ENCODE peak calls at places on chromosomes 2 and 18, in five cellular contexts. M is T-helper 9 cell; F is stimulated activated CD4-positive, alpha-beta T cell treated with anti-CD3 and anti-CD28 coated beads, TNF-alpha, amount 100 ng/mL, for 1 hour; L is iris pigment epithelial cell; V is tibial artery. D is an unnamed sample.
A peak's percentile ranks its signal among the peaks of the same experiment; 100 is the strongest.

GRCh38 chr2:172106128-172106961 is 3.6 kb upstream of the DLX2 start:
- DNase-seq in M (no peak), F (no peak), L (no peak), V (no peak), D (peak; percentile 79)

GRCh38 chr2:68764781-68765385 is 30.3 kb downstream of the ARHGAP25 start:
- DNase-seq in M (no peak), F (no peak), L (peak; percentile 32), V (no peak), D (no peak)

GRCh38 chr2:232146294-232146693 is 184.8 kb downstream of the DIS3L2 start:
- DNase-seq in M (no peak), F (no peak), L (peak; percentile 47), V (no peak), D (peak; percentile 60)

GRCh38 chr2:174972924-174973323 is 32.3 kb downstream of the CHN1 start:
- DNase-seq in M (no peak), F (no peak), L (peak; percentile 83), V (no peak), D (peak; percentile 84)

GRCh38 chr18:47968006-47968676 is 37.7 kb upstream of the SMAD2 start:
- DNase-seq in M (no peak), F (no peak), L (peak; percentile 43), V (no peak), D (peak; percentile 80)

GRCh38 chr18:21452381-21452780 is 148.1 kb downstream of the ESCO1 start:
- DNase-seq in M (no peak), F (no peak), L (no peak), V (no peak), D (no peak)

GRCh38 chr2:197054437-197054836 is 127.9 kb upstream of the PGAP1 start:
- DNase-seq in M (no peak), F (no peak), L (no peak), V (no peak), D (peak; percentile 54)

GRCh38 chr18:36762074-36762473 is 66.7 kb downstream of the TPGS2 start:
- DNase-seq in M (no peak), F (no peak), L (peak; percentile 22), V (no peak), D (no peak)

GRCh38 chr2:238854246-238854645 is 6.4 kb downstream of the TWIST2 start:
- DNase-seq in M (no peak), F (no peak), L (no peak), V (no peak), D (peak; percentile 57)

GRCh38 chr18:75183524-75183923 is 25.4 kb downstream of the PTGR3 start:
- DNase-seq in M (no peak), F (no peak), L (no peak), V (no peak), D (peak; percentile 23)

GRCh38 chr18:77181950-77182707 is 49.5 kb upstream of the MBP start:
- DNase-seq in M (no peak), F (no peak), L (no peak), V (no peak), D (no peak)

GRCh38 chr2:240806006-240806405 is 14.0 kb downstream of the KIF1A start:
- DNase-seq in M (no peak), F (no peak), L (no peak), V (no peak), D (no peak)

GRCh38 chr2:219501849-219502248 is 3.2 kb downstream of the GMPPA start:
- DNase-seq in M (no peak), F (no peak), L (no peak), V (no peak), D (no peak)

GRCh38 chr2:226699321-226699720 is 100.3 kb downstream of the IRS1 start:
- DNase-seq in M (no peak), F (no peak), L (peak; percentile 23), V (peak; percentile 54), D (peak; percentile 51)

GRCh38 chr2:46335404-46335965 is 38.3 kb downstream of the EPAS1 start:
- DNase-seq in M (no peak), F (no peak), L (peak; percentile 75), V (peak; percentile 64), D (peak; percentile 83)

GRCh38 chr2:65025453-65026128 is 30.6 kb upstream of the CEP68 start:
- DNase-seq in M (no peak), F (no peak), L (no peak), V (no peak), D (no peak)

GRCh38 chr2:208326016-208326415 is 60.0 kb downstream of the PIKFYVE start:
- DNase-seq in M (no peak), F (no peak), L (no peak), V (no peak), D (no peak)

GRCh38 chr18:48802543-48803428 is 148.0 kb downstream of the SMAD7 start:
- DNase-seq in M (no peak), F (no peak), L (no peak), V (peak; percentile 30), D (no peak)

GRCh38 chr2:140657657-140658056 is 1473.2 kb downstream of the LRP1B start:
- DNase-seq in M (no peak), F (no peak), L (peak; percentile 85), V (no peak), D (no peak)

GRCh38 chr2:231545105-231545902 is 15.1 kb upstream of the NMUR1 start:
- DNase-seq in M (no peak), F (no peak), L (peak; percentile 88), V (peak; percentile 40), D (peak; percentile 56)

GRCh38 chr2:233832869-233833812 is 21.2 kb downstream of the HJURP start:
- DNase-seq in M (no peak), F (no peak), L (peak; percentile 74), V (no peak), D (peak; percentile 26)

GRCh38 chr2:239609583-239610310 is 208.9 kb upstream of the HDAC4 start:
- DNase-seq in M (no peak), F (no peak), L (no peak), V (no peak), D (no peak)

GRCh38 chr2:27379840-27380625 is 501 bp downstream of the ZNF513 start:
- DNase-seq in M (peak; percentile 44), F (peak; percentile 22), L (peak; percentile 63), V (peak; percentile 79), D (peak; percentile 42)

GRCh38 chr18:75125359-75126331 is 83.3 kb downstream of the PTGR3 start:
- DNase-seq in M (no peak), F (no peak), L (no peak), V (no peak), D (peak; percentile 8)

GRCh38 chr2:191432121-191432520 is 186.9 kb downstream of the MYO1B start:
- DNase-seq in M (no peak), F (no peak), L (no peak), V (no peak), D (no peak)

GRCh38 chr2:133651861-133652260 is 83.6 kb upstream of the NCKAP5 start:
- DNase-seq in M (no peak), F (no peak), L (no peak), V (no peak), D (no peak)

GRCh38 chr2:112138143-112139032 is at the start of gene FBLN7:
- DNase-seq in M (no peak), F (no peak), L (no peak), V (no peak), D (peak; percentile 47)

GRCh38 chr2:61733563-61733962 is 120.3 kb downstream of the FAM161A start:
- DNase-seq in M (no peak), F (no peak), L (peak; percentile 28), V (no peak), D (peak; percentile 12)

GRCh38 chr2:11775384-11775783 is 29.0 kb downstream of the LPIN1 start:
- DNase-seq in M (no peak), F (no peak), L (peak; percentile 46), V (no peak), D (peak; percentile 57)

GRCh38 chr2:71583876-71584275 is 130.5 kb downstream of the DYSF start:
- DNase-seq in M (no peak), F (no peak), L (no peak), V (no peak), D (peak; percentile 41)

D was measured in EL.